ENCODE peak calls at places on chromosomes 4 and X, in five cellular contexts. One of them, this sample, is unnamed.

GRCh38 chr4:85778809-85779124 is 303.8 kb downstream of the ARHGAP24 start:
- DNase-seq in left colon: no peak
- DNase-seq in posterior vena cava: no peak
- DNase-seq in aorta: no peak
- DNase-seq in tibial nerve: no peak
- DNase-seq in this sample: no peak

GRCh38 chr4:17059192-17059634 is 160.8 kb upstream of the LDB2 start:
- DNase-seq in tibial nerve: peak
- DNase-seq in aorta: no peak
- DNase-seq in left colon: no peak
- DNase-seq in posterior vena cava: no peak
- DNase-seq in this sample: peak

GRCh38 chr4:143424276-143424675 is 87.6 kb downstream of the GAB1 start:
- DNase-seq in aorta: no peak
- DNase-seq in tibial nerve: no peak
- DNase-seq in posterior vena cava: no peak
- DNase-seq in left colon: no peak
- DNase-seq in this sample: no peak

GRCh38 chrX:109270580-109271484 is 211.1 kb downstream of the GUCY2F start:
- DNase-seq in tibial nerve: no peak
- DNase-seq in aorta: no peak
- DNase-seq in left colon: peak
- DNase-seq in posterior vena cava: no peak
- DNase-seq in this sample: no peak

GRCh38 chr4:144376905-144377304 is 236.4 kb upstream of the GYPA start:
- DNase-seq in aorta: no peak
- DNase-seq in tibial nerve: no peak
- DNase-seq in left colon: no peak
- DNase-seq in posterior vena cava: no peak
- DNase-seq in this sample: no peak

GRCh38 chrX:154714925-154715324 is 36.0 kb downstream of the GAB3 start:
- DNase-seq in left colon: no peak
- DNase-seq in posterior vena cava: no peak
- DNase-seq in tibial nerve: no peak
- DNase-seq in aorta: no peak
- DNase-seq in this sample: peak

GRCh38 chr4:5971077-5971447 is 47.2 kb downstream of the C4orf50 start:
- DNase-seq in left colon: no peak
- DNase-seq in posterior vena cava: peak
- DNase-seq in tibial nerve: no peak
- DNase-seq in aorta: no peak
- DNase-seq in this sample: no peak

GRCh38 chr4:170025523-170026252 is 507 bp downstream of the MFAP3L start:
- DNase-seq in aorta: peak
- DNase-seq in posterior vena cava: peak
- DNase-seq in tibial nerve: no peak
- DNase-seq in left colon: peak
- DNase-seq in this sample: peak

GRCh38 chrX:137072396-137072795 is 38.6 kb upstream of the GPR101 start:
- DNase-seq in left colon: no peak
- DNase-seq in aorta: no peak
- DNase-seq in tibial nerve: no peak
- DNase-seq in posterior vena cava: no peak
- DNase-seq in this sample: no peak

GRCh38 chr4:85967872-85968271 is 392.0 kb downstream of the MAPK10 start:
- DNase-seq in aorta: no peak
- DNase-seq in tibial nerve: no peak
- DNase-seq in posterior vena cava: no peak
- DNase-seq in left colon: no peak
- DNase-seq in this sample: no peak

GRCh38 chrX:41408576-41408975 is 38.6 kb upstream of the NYX start:
- DNase-seq in tibial nerve: no peak
- DNase-seq in aorta: no peak
- DNase-seq in left colon: no peak
- DNase-seq in posterior vena cava: no peak
- DNase-seq in this sample: no peak

GRCh38 chr4:74374561-74375327 is 9.8 kb downstream of the EREG start:
- DNase-seq in tibial nerve: no peak
- DNase-seq in aorta: peak
- DNase-seq in posterior vena cava: no peak
- DNase-seq in left colon: peak
- DNase-seq in this sample: no peak

GRCh38 chr4:113831469-113831868 is 69.9 kb upstream of the CAMK2D start:
- DNase-seq in tibial nerve: no peak
- DNase-seq in aorta: no peak
- DNase-seq in posterior vena cava: no peak
- DNase-seq in left colon: no peak
- DNase-seq in this sample: no peak

GRCh38 chr4:163245044-163245443 is 78.4 kb upstream of the NAF1 start:
- DNase-seq in aorta: no peak
- DNase-seq in left colon: no peak
- DNase-seq in tibial nerve: no peak
- DNase-seq in posterior vena cava: no peak
- DNase-seq in this sample: no peak

GRCh38 chrX:139290310-139290709 is 240.2 kb upstream of the F9 start:
- DNase-seq in aorta: no peak
- DNase-seq in tibial nerve: no peak
- DNase-seq in posterior vena cava: no peak
- DNase-seq in left colon: no peak
- DNase-seq in this sample: no peak

GRCh38 chr4:88609387-88609786 is 17.1 kb downstream of the HERC3 start:
- DNase-seq in aorta: no peak
- DNase-seq in tibial nerve: no peak
- DNase-seq in left colon: no peak
- DNase-seq in posterior vena cava: no peak
- DNase-seq in this sample: no peak

GRCh38 chrX:35858916-35859315 is 60.6 kb upstream of the CFAP47 start:
- DNase-seq in aorta: no peak
- DNase-seq in left colon: no peak
- DNase-seq in tibial nerve: no peak
- DNase-seq in posterior vena cava: no peak
- DNase-seq in this sample: no peak

GRCh38 chr4:118348886-118349285 is 3.9 kb downstream of the PRSS12 start:
- DNase-seq in left colon: peak
- DNase-seq in posterior vena cava: no peak
- DNase-seq in tibial nerve: no peak
- DNase-seq in aorta: no peak
- DNase-seq in this sample: no peak